ENCODE peak calls at places on chromosome 18, in five cellular contexts. F is vagina, A is NCI-H187, E is A549, Q is stomach. D is an unnamed sample.

GRCh38 chr18:49016648-49017539 is 66.1 kb upstream of the SMAD7 start:
- DNase-seq in F (peak; percentile 83), A (no peak), E (peak; percentile 66), Q (peak; percentile 43), D (peak; percentile 42)

GRCh38 chr18:9335255-9336045 is 877 bp downstream of the TWSG1 start:
- DNase-seq in F (no peak), A (no peak), E (no peak), Q (no peak), D (no peak)

GRCh38 chr18:80171190-80171872 is 62.3 kb downstream of the ADNP2 start:
- DNase-seq in F (no peak), A (no peak), E (peak; percentile 29), Q (peak; percentile 61), D (peak; percentile 56)

GRCh38 chr18:28407681-28408080 is 230.8 kb upstream of the CDH2 start:
- DNase-seq in F (no peak), A (no peak), E (no peak), Q (no peak), D (no peak)

GRCh38 chr18:11654736-11655604 is 34.1 kb upstream of the GNAL start:
- DNase-seq in F (peak; percentile 83), A (peak; percentile 3), E (peak; percentile 37), Q (peak; percentile 66), D (peak; percentile 72)

GRCh38 chr18:377088-377487 is 109.2 kb upstream of the THOC1 start:
- DNase-seq in F (no peak), A (no peak), E (no peak), Q (no peak), D (no peak)

GRCh38 chr18:40006553-40007073 is 1948.4 kb upstream of the PIK3C3 start:
- DNase-seq in F (no peak), A (no peak), E (no peak), Q (no peak), D (no peak)

GRCh38 chr18:11972371-11973174 is 8.7 kb upstream of the IMPA2 start:
- DNase-seq in F (no peak), A (no peak), E (no peak), Q (no peak), D (no peak)

GRCh38 chr18:3283908-3284307 is 22.0 kb downstream of the MYL12B start:
- DNase-seq in F (no peak), A (no peak), E (no peak), Q (no peak), D (peak; percentile 31)

GRCh38 chr18:48949606-48950535 is 894 bp downstream of the SMAD7 start:
- DNase-seq in F (no peak), A (no peak), E (peak; percentile 62), Q (peak; percentile 55), D (peak; percentile 83)

GRCh38 chr18:23969664-23970063 is 44.9 kb upstream of the TTC39C start:
- DNase-seq in F (no peak), A (no peak), E (no peak), Q (no peak), D (no peak)